ENCODE peak calls at places on chromosomes 3 and 15, in ten cellular contexts. One of them, this sample, is unnamed.

GRCh38 chr3:144162042-144162441 is 190.4 kb downstream of the DIPK2A start:
- DNase-seq in tibial artery: no peak
- DNase-seq in CD4-positive, CD25-positive, alpha-beta regulatory T cell: no peak
- DNase-seq in GM23248: peak; percentile 41
- DNase-seq in body of pancreas: peak; percentile 5
- DNase-seq in SJSA1: no peak
- DNase-seq in left lung: no peak
- DNase-seq in HepG2: peak; percentile 75
- DNase-seq in A549: peak; percentile 12
- DNase-seq in psoas muscle: no peak
- DNase-seq in this sample: no peak

GRCh38 chr3:50194128-50194902 is 2.9 kb downstream of the GNAT1 start:
- DNase-seq in tibial artery: peak; percentile 45
- DNase-seq in CD4-positive, CD25-positive, alpha-beta regulatory T cell: peak; percentile 76
- DNase-seq in GM23248: peak; percentile 77
- DNase-seq in body of pancreas: peak; percentile 78
- DNase-seq in SJSA1: no peak
- DNase-seq in left lung: peak; percentile 55
- DNase-seq in HepG2: peak; percentile 51
- DNase-seq in A549: peak; percentile 45
- DNase-seq in psoas muscle: peak; percentile 71
- DNase-seq in this sample: peak; percentile 78

GRCh38 chr15:60611592-60612346 is 132.8 kb upstream of the ICE2 start:
- DNase-seq in tibial artery: no peak
- DNase-seq in CD4-positive, CD25-positive, alpha-beta regulatory T cell: no peak
- DNase-seq in GM23248: peak; percentile 32
- DNase-seq in body of pancreas: no peak
- DNase-seq in SJSA1: no peak
- DNase-seq in left lung: no peak
- DNase-seq in HepG2: no peak
- DNase-seq in A549: no peak
- DNase-seq in psoas muscle: no peak
- DNase-seq in this sample: no peak

GRCh38 chr3:31132132-31132769 is 237.8 kb upstream of the GADL1 start:
- DNase-seq in tibial artery: no peak
- DNase-seq in CD4-positive, CD25-positive, alpha-beta regulatory T cell: no peak
- DNase-seq in GM23248: peak; percentile 67
- DNase-seq in body of pancreas: no peak
- DNase-seq in SJSA1: no peak
- DNase-seq in left lung: no peak
- DNase-seq in HepG2: peak; percentile 39
- DNase-seq in A549: peak; percentile 2
- DNase-seq in psoas muscle: no peak
- DNase-seq in this sample: no peak

GRCh38 chr3:185423178-185423577 is 60.2 kb downstream of the MAP3K13 start:
- DNase-seq in tibial artery: peak; percentile 22
- DNase-seq in CD4-positive, CD25-positive, alpha-beta regulatory T cell: no peak
- DNase-seq in GM23248: peak; percentile 47
- DNase-seq in body of pancreas: peak; percentile 37
- DNase-seq in SJSA1: no peak
- DNase-seq in left lung: no peak
- DNase-seq in HepG2: no peak
- DNase-seq in A549: peak; percentile 3
- DNase-seq in psoas muscle: peak; percentile 32
- DNase-seq in this sample: no peak

GRCh38 chr3:120094776-120095225 is 554 bp upstream of the GSK3B start:
- DNase-seq in tibial artery: peak; percentile 100
- DNase-seq in CD4-positive, CD25-positive, alpha-beta regulatory T cell: peak; percentile 99
- DNase-seq in GM23248: peak; percentile 99
- DNase-seq in body of pancreas: peak; percentile 100
- DNase-seq in SJSA1: peak; percentile 99
- DNase-seq in left lung: peak; percentile 99
- DNase-seq in HepG2: peak; percentile 99
- DNase-seq in A549: peak; percentile 98
- DNase-seq in psoas muscle: peak; percentile 99
- DNase-seq in this sample: peak; percentile 100

GRCh38 chr3:50617096-50617791 is at the start of gene MAPKAPK3:
- DNase-seq in tibial artery: peak; percentile 47
- DNase-seq in CD4-positive, CD25-positive, alpha-beta regulatory T cell: no peak
- DNase-seq in GM23248: peak; percentile 56
- DNase-seq in body of pancreas: peak; percentile 57
- DNase-seq in SJSA1: no peak
- DNase-seq in left lung: no peak
- DNase-seq in HepG2: peak; percentile 29
- DNase-seq in A549: no peak
- DNase-seq in psoas muscle: peak; percentile 69
- DNase-seq in this sample: peak; percentile 62

GRCh38 chr3:171351676-171352075 is 108.5 kb downstream of the TNIK start:
- DNase-seq in tibial artery: no peak
- DNase-seq in CD4-positive, CD25-positive, alpha-beta regulatory T cell: no peak
- DNase-seq in GM23248: peak; percentile 94
- DNase-seq in body of pancreas: no peak
- DNase-seq in SJSA1: no peak
- DNase-seq in left lung: no peak
- DNase-seq in HepG2: no peak
- DNase-seq in A549: no peak
- DNase-seq in psoas muscle: peak; percentile 29
- DNase-seq in this sample: no peak

GRCh38 chr3:57068437-57069089 is 8.1 kb downstream of the SPATA12 start:
- DNase-seq in tibial artery: peak; percentile 77
- DNase-seq in CD4-positive, CD25-positive, alpha-beta regulatory T cell: no peak
- DNase-seq in GM23248: peak; percentile 89
- DNase-seq in body of pancreas: peak; percentile 53
- DNase-seq in SJSA1: no peak
- DNase-seq in left lung: peak; percentile 45
- DNase-seq in HepG2: no peak
- DNase-seq in A549: peak; percentile 55
- DNase-seq in psoas muscle: peak; percentile 58
- DNase-seq in this sample: peak; percentile 53

GRCh38 chr3:3177861-3178497 is 1.5 kb downstream of the CRBN start:
- DNase-seq in tibial artery: no peak
- DNase-seq in CD4-positive, CD25-positive, alpha-beta regulatory T cell: no peak
- DNase-seq in GM23248: peak; percentile 80
- DNase-seq in body of pancreas: no peak
- DNase-seq in SJSA1: no peak
- DNase-seq in left lung: no peak
- DNase-seq in HepG2: peak; percentile 14
- DNase-seq in A549: peak; percentile 17
- DNase-seq in psoas muscle: no peak
- DNase-seq in this sample: no peak

GRCh38 chr15:52031542-52031941 is 12.5 kb downstream of the MAPK6 start:
- DNase-seq in tibial artery: no peak
- DNase-seq in CD4-positive, CD25-positive, alpha-beta regulatory T cell: no peak
- DNase-seq in GM23248: peak; percentile 56
- DNase-seq in body of pancreas: no peak
- DNase-seq in SJSA1: no peak
- DNase-seq in left lung: no peak
- DNase-seq in HepG2: no peak
- DNase-seq in A549: no peak
- DNase-seq in psoas muscle: no peak
- DNase-seq in this sample: no peak

GRCh38 chr3:24315991-24316390 is 178.7 kb downstream of the THRB start:
- DNase-seq in tibial artery: no peak
- DNase-seq in CD4-positive, CD25-positive, alpha-beta regulatory T cell: no peak
- DNase-seq in GM23248: peak; percentile 68
- DNase-seq in body of pancreas: no peak
- DNase-seq in SJSA1: no peak
- DNase-seq in left lung: no peak
- DNase-seq in HepG2: no peak
- DNase-seq in A549: no peak
- DNase-seq in psoas muscle: no peak
- DNase-seq in this sample: no peak

GRCh38 chr3:13152826-13153710 is 79.8 kb upstream of the IQSEC1 start:
- DNase-seq in tibial artery: no peak
- DNase-seq in CD4-positive, CD25-positive, alpha-beta regulatory T cell: no peak
- DNase-seq in GM23248: no peak
- DNase-seq in body of pancreas: no peak
- DNase-seq in SJSA1: no peak
- DNase-seq in left lung: no peak
- DNase-seq in HepG2: no peak
- DNase-seq in A549: no peak
- DNase-seq in psoas muscle: no peak
- DNase-seq in this sample: no peak

GRCh38 chr15:37134699-37135131 is 34.4 kb upstream of the MEIS2 start:
- DNase-seq in tibial artery: no peak
- DNase-seq in CD4-positive, CD25-positive, alpha-beta regulatory T cell: no peak
- DNase-seq in GM23248: peak; percentile 75
- DNase-seq in body of pancreas: peak; percentile 27
- DNase-seq in SJSA1: no peak
- DNase-seq in left lung: no peak
- DNase-seq in HepG2: peak; percentile 34
- DNase-seq in A549: peak; percentile 15
- DNase-seq in psoas muscle: no peak
- DNase-seq in this sample: no peak

GRCh38 chr3:65904016-65904415 is 134.7 kb downstream of the MAGI1 start:
- DNase-seq in tibial artery: no peak
- DNase-seq in CD4-positive, CD25-positive, alpha-beta regulatory T cell: no peak
- DNase-seq in GM23248: no peak
- DNase-seq in body of pancreas: no peak
- DNase-seq in SJSA1: no peak
- DNase-seq in left lung: no peak
- DNase-seq in HepG2: no peak
- DNase-seq in A549: no peak
- DNase-seq in psoas muscle: no peak
- DNase-seq in this sample: no peak

GRCh38 chr3:5239602-5240001 is 52.1 kb downstream of the EDEM1 start:
- DNase-seq in tibial artery: no peak
- DNase-seq in CD4-positive, CD25-positive, alpha-beta regulatory T cell: no peak
- DNase-seq in GM23248: peak; percentile 6
- DNase-seq in body of pancreas: no peak
- DNase-seq in SJSA1: no peak
- DNase-seq in left lung: no peak
- DNase-seq in HepG2: no peak
- DNase-seq in A549: no peak
- DNase-seq in psoas muscle: no peak
- DNase-seq in this sample: no peak

DNA sequence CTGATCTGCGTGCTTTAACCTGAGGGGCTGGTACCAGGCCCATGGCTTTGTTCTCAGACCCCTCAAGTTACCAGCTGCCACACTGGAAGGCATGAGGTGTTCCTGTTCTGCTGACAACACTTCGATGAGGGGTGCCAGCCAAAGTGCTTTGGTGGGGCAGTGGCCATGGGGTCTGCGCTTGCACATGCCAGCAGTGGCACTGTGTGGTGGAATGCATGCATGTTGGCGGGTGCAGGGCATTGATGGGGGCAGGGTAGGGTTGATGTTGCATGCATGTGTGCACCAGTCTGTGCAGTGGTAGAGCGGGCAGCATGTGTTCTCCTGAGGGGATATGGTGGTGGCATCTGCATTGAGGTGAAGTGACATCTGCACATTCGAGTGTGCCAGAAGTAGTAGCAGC is 497.0 kb downstream of the SQOR start:
- DNase-seq in tibial artery: no peak
- DNase-seq in CD4-positive, CD25-positive, alpha-beta regulatory T cell: no peak
- DNase-seq in GM23248: no peak
- DNase-seq in body of pancreas: no peak
- DNase-seq in SJSA1: no peak
- DNase-seq in left lung: no peak
- DNase-seq in HepG2: no peak
- DNase-seq in A549: no peak
- DNase-seq in psoas muscle: no peak
- DNase-seq in this sample: no peak
- H3K9me3 ChIP-seq in tibial artery: no peaks in the 10 kb centered on the region
- H3K9me3 ChIP-seq in CD4-positive, CD25-positive, alpha-beta regulatory T cell: no peaks in the 10 kb centered on the region
- H3K9me3 ChIP-seq in GM23248: peaks cover 4% of the 10 kb centered on the region
- H3K9me3 ChIP-seq in body of pancreas: no peaks in the 10 kb centered on the region
- H3K9me3 ChIP-seq in SJSA1: peaks cover 3% of the 10 kb centered on the region
- H3K9me3 ChIP-seq in left lung: no peaks in the 10 kb centered on the region
- H3K9me3 ChIP-seq in HepG2: peaks cover 91% of the 10 kb centered on the region
- H3K9me3 ChIP-seq in A549: no peaks in the 10 kb centered on the region
- H3K9me3 ChIP-seq in psoas muscle: no peaks in the 10 kb centered on the region
- H3K9me3 ChIP-seq in this sample: peaks cover 31% of the 10 kb centered on the region

DNA sequence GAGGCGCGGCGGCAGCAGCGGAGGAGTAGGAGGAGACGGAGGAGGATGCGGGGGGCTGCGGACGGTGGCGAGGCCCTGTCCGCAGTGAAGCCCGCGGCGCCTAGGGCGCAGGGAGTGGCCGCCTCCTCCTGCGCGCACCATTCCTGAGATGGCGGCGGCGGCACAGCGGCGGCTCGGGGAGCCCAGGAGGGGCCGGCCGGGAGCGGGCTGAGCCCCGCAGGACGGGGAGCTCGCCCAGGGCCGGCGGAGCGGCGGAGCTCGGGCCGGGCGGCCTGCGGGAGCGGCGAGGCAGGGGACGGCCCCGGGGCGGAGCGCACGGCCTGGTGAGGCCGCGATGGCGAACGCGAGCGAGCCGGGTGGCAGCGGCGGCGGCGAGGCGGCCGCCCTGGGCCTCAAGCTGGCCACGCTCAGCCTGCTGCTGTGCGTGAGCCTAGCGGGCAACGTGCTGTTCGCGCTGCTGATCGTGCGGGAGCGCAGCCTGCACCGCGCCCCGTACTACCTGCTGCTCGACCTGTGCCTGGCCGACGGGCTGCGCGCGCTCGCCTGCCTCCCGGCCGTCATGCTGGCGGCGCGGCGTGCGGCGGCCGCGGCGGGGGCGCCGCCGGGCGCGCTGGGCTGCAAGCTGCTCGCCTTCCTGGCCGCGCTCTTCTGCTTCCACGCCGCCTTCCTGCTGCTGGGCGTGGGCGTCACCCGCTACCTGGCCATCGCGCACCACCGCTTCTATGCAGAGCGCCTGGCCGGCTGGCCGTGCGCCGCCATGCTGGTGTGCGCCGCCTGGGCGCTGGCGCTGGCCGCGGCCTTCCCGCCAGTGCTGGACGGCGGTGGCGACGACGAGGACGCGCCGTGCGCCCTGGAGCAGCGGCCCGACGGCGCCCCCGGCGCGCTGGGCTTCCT is at the start of gene GPR27:
- DNase-seq in tibial artery: no peak
- DNase-seq in CD4-positive, CD25-positive, alpha-beta regulatory T cell: no peak
- DNase-seq in GM23248: peak; percentile 56
- DNase-seq in body of pancreas: peak; percentile 26
- DNase-seq in SJSA1: no peak
- DNase-seq in left lung: no peak
- DNase-seq in HepG2: no peak
- DNase-seq in A549: peak; percentile 7
- DNase-seq in psoas muscle: peak; percentile 17
- DNase-seq in this sample: no peak
- H3K4me3 ChIP-seq in tibial artery: peak within 1 kb of the TSS; percentile 57
- H3K4me3 ChIP-seq in CD4-positive, CD25-positive, alpha-beta regulatory T cell: no peak within 1 kb of the TSS
- H3K4me3 ChIP-seq in GM23248: peak within 1 kb of the TSS; percentile 42
- H3K4me3 ChIP-seq in body of pancreas: no peak within 1 kb of the TSS
- H3K4me3 ChIP-seq in SJSA1: peak within 1 kb of the TSS; percentile 30
- H3K4me3 ChIP-seq in left lung: peak within 1 kb of the TSS; percentile 24
- H3K4me3 ChIP-seq in HepG2: no peak within 1 kb of the TSS
- H3K4me3 ChIP-seq in A549: peak within 1 kb of the TSS; percentile 57
- H3K4me3 ChIP-seq in psoas muscle: peak within 1 kb of the TSS; percentile 61
- H3K4me3 ChIP-seq in this sample: peak within 1 kb of the TSS; percentile 51

GRCh38 chr3:61724183-61724582 is 162.8 kb downstream of the PTPRG start:
- DNase-seq in tibial artery: no peak
- DNase-seq in CD4-positive, CD25-positive, alpha-beta regulatory T cell: no peak
- DNase-seq in GM23248: no peak
- DNase-seq in body of pancreas: no peak
- DNase-seq in SJSA1: no peak
- DNase-seq in left lung: no peak
- DNase-seq in HepG2: no peak
- DNase-seq in A549: no peak
- DNase-seq in psoas muscle: no peak
- DNase-seq in this sample: no peak
- H3K9me3 ChIP-seq in tibial artery: no peaks in the 10 kb centered on the region
- H3K9me3 ChIP-seq in CD4-positive, CD25-positive, alpha-beta regulatory T cell: no peaks in the 10 kb centered on the region
- H3K9me3 ChIP-seq in GM23248: no peaks in the 10 kb centered on the region
- H3K9me3 ChIP-seq in body of pancreas: no peaks in the 10 kb centered on the region
- H3K9me3 ChIP-seq in SJSA1: no peaks in the 10 kb centered on the region
- H3K9me3 ChIP-seq in left lung: no peaks in the 10 kb centered on the region
- H3K9me3 ChIP-seq in HepG2: no peaks in the 10 kb centered on the region
- H3K9me3 ChIP-seq in A549: no peaks in the 10 kb centered on the region
- H3K9me3 ChIP-seq in psoas muscle: no peaks in the 10 kb centered on the region
- H3K9me3 ChIP-seq in this sample: no peaks in the 10 kb centered on the region

GRCh38 chr3:133893683-133894333 is 1.9 kb downstream of the RAB6B start:
- DNase-seq in tibial artery: no peak
- DNase-seq in CD4-positive, CD25-positive, alpha-beta regulatory T cell: no peak
- DNase-seq in GM23248: no peak
- DNase-seq in body of pancreas: no peak
- DNase-seq in SJSA1: peak; percentile 23
- DNase-seq in left lung: no peak
- DNase-seq in HepG2: no peak
- DNase-seq in A549: no peak
- DNase-seq in psoas muscle: no peak
- DNase-seq in this sample: no peak
- H3K4me3 ChIP-seq in tibial artery: no peak overlapping the region
- H3K4me3 ChIP-seq in CD4-positive, CD25-positive, alpha-beta regulatory T cell: no peak overlapping the region
- H3K4me3 ChIP-seq in GM23248: no peak overlapping the region
- H3K4me3 ChIP-seq in body of pancreas: no peak overlapping the region
- H3K4me3 ChIP-seq in SJSA1: no peak overlapping the region
- H3K4me3 ChIP-seq in left lung: no peak overlapping the region
- H3K4me3 ChIP-seq in HepG2: no peak overlapping the region
- H3K4me3 ChIP-seq in A549: no peak overlapping the region
- H3K4me3 ChIP-seq in psoas muscle: peak overlapping the region; percentile 77
- H3K4me3 ChIP-seq in this sample: no peak overlapping the region

This sample was measured in heart right ventricle.